ENCODE peak calls at places on chromosomes 6 and 20, in four cellular contexts. One of them, this sample, is unnamed.

GRCh38 chr6:13428528-13429405 is 58.6 kb downstream of the GFOD1 start:
- DNase-seq in K562: no peak
- DNase-seq in adipocyte: no peak
- DNase-seq in endothelial cell of umbilical vein: no peak
- DNase-seq in this sample: no peak

GRCh38 chr6:83221886-83222479 is 28.8 kb downstream of the RWDD2A start:
- DNase-seq in K562: peak
- DNase-seq in adipocyte: peak
- DNase-seq in endothelial cell of umbilical vein: peak
- DNase-seq in this sample: no peak

GRCh38 chr20:37379967-37380828 is 34.3 kb downstream of the SRC start:
- DNase-seq in K562: no peak
- DNase-seq in adipocyte: no peak
- DNase-seq in endothelial cell of umbilical vein: no peak
- DNase-seq in this sample: peak

GRCh38 chr6:142374090-142374783 is 72.4 kb downstream of the ADGRG6 start:
- DNase-seq in K562: no peak
- DNase-seq in adipocyte: no peak
- DNase-seq in endothelial cell of umbilical vein: peak
- DNase-seq in this sample: no peak

GRCh38 chr6:28258877-28259777 is at the start of gene NKAPL:
- DNase-seq in K562: no peak
- DNase-seq in adipocyte: peak
- DNase-seq in endothelial cell of umbilical vein: peak
- DNase-seq in this sample: peak

GRCh38 chr6:136717297-136717990 is 74.8 kb downstream of the MAP3K5 start:
- DNase-seq in K562: no peak
- DNase-seq in adipocyte: peak
- DNase-seq in endothelial cell of umbilical vein: peak
- DNase-seq in this sample: no peak

GRCh38 chr20:62323980-62324906 is 21.4 kb downstream of the ADRM1 start:
- DNase-seq in K562: no peak
- DNase-seq in adipocyte: no peak
- DNase-seq in endothelial cell of umbilical vein: no peak
- DNase-seq in this sample: no peak

GRCh38 chr6:112622036-112622435 is 274.9 kb downstream of the RFPL4B start:
- DNase-seq in K562: no peak
- DNase-seq in adipocyte: peak
- DNase-seq in endothelial cell of umbilical vein: no peak
- DNase-seq in this sample: no peak

GRCh38 chr6:82022614-82023102 is 224.9 kb downstream of the IBTK start:
- DNase-seq in K562: no peak
- DNase-seq in adipocyte: peak
- DNase-seq in endothelial cell of umbilical vein: peak
- DNase-seq in this sample: no peak

GRCh38 chr6:105892577-105893262 is 193.4 kb upstream of the PRDM1 start:
- DNase-seq in K562: peak
- DNase-seq in adipocyte: no peak
- DNase-seq in endothelial cell of umbilical vein: no peak
- DNase-seq in this sample: no peak
- H3K9ac ChIP-seq in K562: no peak
- H3K9ac ChIP-seq in adipocyte: no peak
- H3K9ac ChIP-seq in endothelial cell of umbilical vein: no peak
- H3K9ac ChIP-seq in this sample: no peak

GRCh38 chr20:59014680-59015389 is 4.4 kb upstream of the TUBB1 start:
- DNase-seq in K562: no peak
- DNase-seq in adipocyte: no peak
- DNase-seq in endothelial cell of umbilical vein: no peak
- DNase-seq in this sample: no peak
- H3K9ac ChIP-seq in K562: peak
- H3K9ac ChIP-seq in adipocyte: no peak
- H3K9ac ChIP-seq in endothelial cell of umbilical vein: no peak
- H3K9ac ChIP-seq in this sample: no peak

GRCh38 chr20:38864662-38865061 is 59.2 kb downstream of the PPP1R16B start:
- DNase-seq in K562: no peak
- DNase-seq in adipocyte: no peak
- DNase-seq in endothelial cell of umbilical vein: no peak
- DNase-seq in this sample: no peak
- H3K9ac ChIP-seq in K562: peak
- H3K9ac ChIP-seq in adipocyte: no peak
- H3K9ac ChIP-seq in endothelial cell of umbilical vein: no peak
- H3K9ac ChIP-seq in this sample: no peak

GRCh38 chr6:128478230-128479047 is 42.0 kb downstream of the PTPRK start:
- DNase-seq in K562: no peak
- DNase-seq in adipocyte: no peak
- DNase-seq in endothelial cell of umbilical vein: no peak
- DNase-seq in this sample: no peak
- H3K9ac ChIP-seq in K562: no peak
- H3K9ac ChIP-seq in adipocyte: peak
- H3K9ac ChIP-seq in endothelial cell of umbilical vein: no peak
- H3K9ac ChIP-seq in this sample: peak

GRCh38 chr6:35810831-35811698 is 5.9 kb downstream of the LHFPL5 start:
- DNase-seq in K562: no peak
- DNase-seq in adipocyte: peak
- DNase-seq in endothelial cell of umbilical vein: peak
- DNase-seq in this sample: no peak

GRCh38 chr6:35808688-35809087 is 3.5 kb downstream of the LHFPL5 start:
- DNase-seq in K562: no peak
- DNase-seq in adipocyte: no peak
- DNase-seq in endothelial cell of umbilical vein: no peak
- DNase-seq in this sample: no peak

GRCh38 chr6:35817515-35817914 is 12.4 kb downstream of the LHFPL5 start:
- DNase-seq in K562: no peak
- DNase-seq in adipocyte: no peak
- DNase-seq in endothelial cell of umbilical vein: no peak
- DNase-seq in this sample: no peak

DNA sequence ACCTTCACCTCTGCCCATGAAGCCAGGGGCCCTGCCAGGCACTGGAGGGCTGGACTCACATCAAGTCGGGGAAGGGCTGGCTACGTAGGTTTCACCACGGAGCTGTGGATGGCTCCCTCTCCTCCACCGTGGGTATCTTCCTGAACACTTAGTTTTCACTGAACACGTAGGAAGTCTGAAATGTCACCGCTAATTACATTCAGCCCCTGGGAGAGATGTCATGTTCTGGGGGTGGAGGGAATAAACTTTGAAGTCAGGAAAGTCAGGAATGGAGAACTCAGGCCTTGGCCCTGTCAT is 6.5 kb downstream of the LHFPL5 start:
- DNase-seq in K562: no peak
- DNase-seq in adipocyte: no peak
- DNase-seq in endothelial cell of umbilical vein: no peak
- DNase-seq in this sample: no peak
- H3K9ac ChIP-seq in K562: no peak
- H3K9ac ChIP-seq in adipocyte: no peak
- H3K9ac ChIP-seq in endothelial cell of umbilical vein: no peak
- H3K9ac ChIP-seq in this sample: no peak

DNA sequence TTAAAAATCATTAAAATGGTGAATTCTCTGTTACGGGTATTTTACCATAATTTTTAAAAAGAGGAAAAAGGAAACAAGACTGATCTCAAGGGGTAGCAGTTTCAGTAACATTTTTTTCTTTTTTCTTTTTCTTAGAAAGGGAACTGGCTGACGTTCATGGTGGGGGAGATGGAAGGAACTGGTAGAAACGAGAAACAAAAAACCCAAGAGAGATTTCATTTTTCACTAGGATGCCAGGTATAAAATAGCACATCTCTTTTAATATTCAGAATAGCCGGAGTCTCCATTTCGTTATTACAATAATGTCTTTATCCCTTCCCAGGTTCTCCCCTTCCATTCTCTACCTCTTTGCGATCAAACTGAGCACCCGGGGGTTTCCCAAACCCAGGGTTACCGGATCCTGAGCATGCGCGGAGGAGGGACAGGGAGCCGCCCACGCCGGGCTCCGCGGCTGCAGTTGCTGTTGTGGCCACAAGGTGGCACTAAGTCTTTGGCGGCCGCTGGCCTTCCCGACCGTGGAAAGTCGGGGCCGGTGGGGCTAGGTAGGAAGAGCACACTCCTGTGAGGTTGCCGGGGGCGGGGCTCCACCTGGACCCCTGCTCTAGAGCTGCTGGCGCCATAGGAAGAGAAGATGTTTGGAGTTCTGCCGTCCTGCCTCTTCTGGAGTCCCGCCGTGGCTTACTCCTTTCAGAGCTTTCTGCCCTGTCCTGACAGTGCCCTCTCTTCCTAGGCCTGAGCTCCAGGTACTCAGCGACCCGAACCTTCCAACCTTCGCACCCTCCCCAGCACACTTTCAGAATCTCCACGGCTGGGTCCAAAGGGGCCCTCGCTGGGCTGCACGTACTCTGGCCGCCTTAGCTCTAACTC is 146.8 kb downstream of the SH3BGRL2 start:
- DNase-seq in K562: peak
- DNase-seq in adipocyte: peak
- DNase-seq in endothelial cell of umbilical vein: peak
- DNase-seq in this sample: peak
- H3K9ac ChIP-seq in K562: peak
- H3K9ac ChIP-seq in adipocyte: peak
- H3K9ac ChIP-seq in endothelial cell of umbilical vein: peak
- H3K9ac ChIP-seq in this sample: no peak

This sample was measured in colonic mucosa.